ENCODE peak calls at places on chromosomes 12 and 14, in five cellular contexts. J, G, C, D and Q are unnamed samples. For H3K4me1, the result is how much of the 10 kb centered on the place peaks cover.

GRCh38 chr12:52093346-52093745 is 13.8 kb downstream of the SMIM41 start:
- DNase-seq in J (no peak), G (no peak), C (no peak), D (no peak), Q (peak)

GRCh38 chr12:132148368-132149045 is 4.2 kb downstream of the NOC4L start:
- DNase-seq in J (no peak), G (peak), C (no peak), D (no peak), Q (no peak)

GRCh38 chr12:2139651-2140050 is 86.9 kb downstream of the CACNA1C start:
- DNase-seq in J (no peak), G (no peak), C (no peak), D (no peak), Q (no peak)

GRCh38 chr14:93893550-93894329 is 33.4 kb upstream of the FAM181A start:
- DNase-seq in J (no peak), G (peak), C (no peak), D (no peak), Q (no peak)

GRCh38 chr12:119171266-119171665 is 7.5 kb upstream of the HSPB8 start:
- DNase-seq in J (no peak), G (no peak), C (no peak), D (no peak), Q (no peak)

GRCh38 chr12:27523305-27523641 is 733 bp upstream of the PPFIBP1 start:
- DNase-seq in J (no peak), G (no peak), C (no peak), D (no peak), Q (no peak)

GRCh38 chr12:132316497-132317232 is 12.7 kb downstream of the GALNT9 start:
- DNase-seq in J (no peak), G (no peak), C (no peak), D (no peak), Q (no peak)

GRCh38 chr12:41224066-41224465 is 35.9 kb downstream of the PDZRN4 start:
- DNase-seq in J (no peak), G (no peak), C (no peak), D (no peak), Q (no peak)

GRCh38 chr14:103091041-103091882 is 3.3 kb upstream of the EXOC3L4 start:
- DNase-seq in J (peak), G (no peak), C (no peak), D (no peak), Q (no peak)

GRCh38 chr12:14167005-14167628 is 185.7 kb upstream of the GRIN2B start:
- DNase-seq in J (peak), G (no peak), C (no peak), D (peak), Q (peak)

GRCh38 chr12:122203301-122203967 is at the start of gene B3GNT4:
- DNase-seq in J (peak), G (peak), C (no peak), D (no peak), Q (no peak)

DNA sequence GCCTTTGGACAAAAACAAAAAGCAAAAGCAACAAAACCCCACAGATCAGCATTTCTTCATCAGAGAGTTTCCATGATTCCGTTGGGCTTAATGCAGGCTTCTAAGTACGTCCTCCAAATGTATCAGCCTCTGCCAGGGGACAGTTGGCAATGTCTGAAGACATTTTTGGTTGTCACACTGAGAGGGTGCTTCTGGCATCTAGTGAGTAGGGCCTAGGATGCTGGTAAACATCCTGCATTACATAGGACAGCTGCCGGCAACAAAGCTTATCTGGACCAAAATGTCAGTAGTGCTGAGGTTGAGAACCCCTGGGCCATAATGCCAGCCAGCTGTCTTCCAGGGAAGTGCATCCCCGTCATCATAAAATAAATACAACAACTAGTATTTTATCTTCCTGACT is 9.4 kb upstream of the LRRC10 start:
- DNase-seq in J (no peak), G (no peak), C (no peak), D (no peak), Q (no peak)
- H3K4me1 ChIP-seq in J (under half), G (under half), C (under half), D (under half), Q (under half)

GRCh38 chr12:96425973-96426372 is 25.7 kb upstream of the CDK17 start:
- DNase-seq in J (peak), G (no peak), C (no peak), D (no peak), Q (no peak)

GRCh38 chr12:96425321-96425720 is 25.1 kb upstream of the CDK17 start:
- DNase-seq in J (peak), G (no peak), C (no peak), D (no peak), Q (no peak)

GRCh38 chr12:96424601-96425000 is 24.4 kb upstream of the CDK17 start:
- DNase-seq in J (peak), G (no peak), C (no peak), D (no peak), Q (no peak)

GRCh38 chr12:96431067-96431466 is 30.8 kb upstream of the CDK17 start:
- DNase-seq in J (no peak), G (no peak), C (no peak), D (no peak), Q (no peak)

GRCh38 chr12:96427269-96427729 is 27.1 kb upstream of the CDK17 start:
- DNase-seq in J (peak), G (peak), C (peak), D (peak), Q (peak)
- H3K4me3 ChIP-seq in J (peak), G (no peak), C (peak), D (no peak), Q (no peak)

DNA sequence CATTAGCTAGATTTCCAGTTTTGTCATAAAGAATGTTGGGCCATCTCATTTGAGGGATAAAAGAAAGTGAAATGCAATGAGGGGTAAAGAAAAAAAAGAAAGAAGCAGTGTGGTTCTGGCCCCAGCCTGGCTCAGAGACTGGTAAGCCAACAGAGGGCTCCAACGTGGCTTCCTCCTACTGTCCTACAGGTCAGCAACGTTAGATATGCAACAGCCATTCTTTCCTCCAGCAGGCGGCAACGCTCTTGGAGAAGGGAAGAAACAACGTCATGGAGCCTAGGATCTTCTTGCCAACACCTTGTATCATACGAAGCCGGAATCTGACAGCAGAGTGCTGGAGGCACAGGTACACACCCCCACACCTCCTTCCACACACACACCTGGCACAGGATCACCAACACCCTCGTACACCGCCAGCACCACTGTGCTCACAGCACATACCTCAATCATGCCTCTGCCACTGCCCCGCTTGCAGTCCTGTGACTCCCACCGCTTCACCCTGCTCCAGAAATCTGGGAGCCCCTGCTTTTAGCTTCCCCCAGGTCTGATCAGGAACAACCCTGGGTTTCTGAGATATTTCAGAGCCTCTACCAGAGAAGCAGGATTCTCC is 102.8 kb downstream of the RPAP3 start:
- DNase-seq in J (no peak), G (no peak), C (no peak), D (no peak), Q (no peak)
- H3K4me1 ChIP-seq in J (under half), G (under half), C (under half), D (under half), Q (under half)

GRCh38 chr12:12032771-12033588 is 37.8 kb upstream of the BCL2L14 start:
- DNase-seq in J (peak), G (peak), C (peak), D (peak), Q (peak)

GRCh38 chr12:12034344-12034743 is 36.4 kb upstream of the BCL2L14 start:
- DNase-seq in J (no peak), G (no peak), C (peak), D (no peak), Q (no peak)

GRCh38 chr12:12029653-12030052 is 41.1 kb upstream of the BCL2L14 start:
- DNase-seq in J (no peak), G (no peak), C (no peak), D (no peak), Q (no peak)

GRCh38 chr12:12033589-12034223 is 37.0 kb upstream of the BCL2L14 start:
- DNase-seq in J (no peak), G (no peak), C (peak), D (no peak), Q (no peak)

GRCh38 chr12:12032260-12032761 is 38.4 kb upstream of the BCL2L14 start:
- DNase-seq in J (no peak), G (no peak), C (peak), D (no peak), Q (peak)
- H3K4me3 ChIP-seq in J (no peak), G (peak), C (no peak), D (no peak), Q (no peak)

DNA sequence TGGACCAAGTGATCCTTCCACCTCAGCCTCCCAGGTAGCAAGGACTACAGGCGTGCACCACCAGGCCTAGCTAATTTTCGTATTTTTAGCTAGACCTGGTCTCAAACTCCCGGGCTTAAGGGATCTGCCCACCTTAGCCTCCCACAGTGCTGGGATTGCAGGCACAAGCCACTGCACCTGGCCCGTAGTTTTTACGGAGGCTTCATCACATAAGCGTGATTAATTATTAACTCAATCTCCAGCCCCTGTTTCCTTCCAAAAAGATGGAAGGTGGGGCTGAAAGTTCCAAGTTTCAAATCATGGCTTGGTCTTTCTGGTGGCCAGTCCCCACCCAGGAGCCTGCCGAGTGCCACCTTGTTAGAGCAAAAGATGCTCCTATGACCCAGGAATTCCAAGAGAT is 22.5 kb upstream of the HIF1A start:
- DNase-seq in J (no peak), G (no peak), C (no peak), D (no peak), Q (no peak)
- H3K4me1 ChIP-seq in J (under half), G (under half), C (under half), D (under half), Q (under half)